ENCODE peak calls at places on chromosomes 13 and 19, in six cellular contexts. B is stimulated activated naive CD4-positive, alpha-beta T cell; C is neuronal stem cell; P is heart left ventricle; Z is activated gamma-delta T cell treated with Interleukin-2 at 50 U/mL for 16 hours; A is NCI-H774. V is an unnamed sample.

GRCh38 chr19:55441319-55441691 is 1.8 kb downstream of the SHISA7 start:
- DNase-seq in B (no peak), C (no peak), P (no peak), Z (no peak), A (no peak), V (no peak)

GRCh38 chr13:54232700-54233099 is 1204.1 kb downstream of the OLFM4 start:
- DNase-seq in B (no peak), C (no peak), P (no peak), Z (no peak), A (no peak), V (no peak)

GRCh38 chr19:47637550-47637949 is 28.6 kb downstream of the BICRA start:
- DNase-seq in B (no peak), C (no peak), P (no peak), Z (no peak), A (no peak), V (no peak)

GRCh38 chr13:101698400-101698799 is 245.9 kb downstream of the ITGBL1 start:
- DNase-seq in B (no peak), C (no peak), P (no peak), Z (no peak), A (no peak), V (no peak)

GRCh38 chr13:99981115-99982020 is at the start of gene ZIC2:
- DNase-seq in B (no peak), C (peak; percentile 93), P (peak; percentile 56), Z (no peak), A (peak; percentile 82), V (no peak)

GRCh38 chr19:4660181-4660791 is 9.9 kb downstream of the MYDGF start:
- DNase-seq in B (no peak), C (no peak), P (no peak), Z (no peak), A (no peak), V (no peak)

GRCh38 chr19:2289714-2290435 is 7.9 kb upstream of the PEAK3 start:
- DNase-seq in B (peak; percentile 48), C (no peak), P (no peak), Z (peak; percentile 72), A (no peak), V (no peak)

GRCh38 chr19:46861691-46862503 is 1.1 kb downstream of the ARHGAP35 start:
- DNase-seq in B (peak; percentile 16), C (no peak), P (no peak), Z (no peak), A (no peak), V (no peak)

GRCh38 chr19:38303517-38304351 is at the start of gene C19orf33:
- DNase-seq in B (no peak), C (no peak), P (no peak), Z (no peak), A (no peak), V (no peak)

GRCh38 chr19:13954185-13954584 is 1.9 kb downstream of the DCAF15 start:
- DNase-seq in B (no peak), C (no peak), P (no peak), Z (no peak), A (no peak), V (no peak)

GRCh38 chr13:66508153-66508909 is 721.8 kb downstream of the PCDH9 start:
- DNase-seq in B (no peak), C (no peak), P (no peak), Z (no peak), A (no peak), V (no peak)

V was measured in effector CD8-positive, alpha-beta T cell.